ENCODE peak calls at places on chromosomes 1 and 21, in eight cellular contexts. One of them, this sample, is unnamed.

GRCh38 chr1:172477741-172478140 is 33.9 kb upstream of the PIGC start:
- DNase-seq in activated CD8-positive, alpha-beta T cell treated with anti-CD3 and anti-CD28 coated beads for 36 hours: no peak
- DNase-seq in mucosa of descending colon: no peak
- DNase-seq in bronchial epithelial cell: no peak
- DNase-seq in epithelial cell of proximal tubule: no peak
- DNase-seq in cardiac muscle cell: no peak
- DNase-seq in epithelial cell of esophagus: no peak
- DNase-seq in heart right ventricle: no peak
- DNase-seq in this sample: no peak

GRCh38 chr1:170666661-170667060 is 2.7 kb downstream of the PRRX1 start:
- DNase-seq in cardiac muscle cell: no peak
- DNase-seq in bronchial epithelial cell: no peak
- DNase-seq in mucosa of descending colon: no peak
- DNase-seq in epithelial cell of proximal tubule: no peak
- DNase-seq in heart right ventricle: peak; percentile 26
- DNase-seq in activated CD8-positive, alpha-beta T cell treated with anti-CD3 and anti-CD28 coated beads for 36 hours: no peak
- DNase-seq in epithelial cell of esophagus: no peak
- DNase-seq in this sample: peak; percentile 30

GRCh38 chr1:5882367-5883128 is 109.7 kb downstream of the NPHP4 start:
- DNase-seq in epithelial cell of esophagus: no peak
- DNase-seq in heart right ventricle: no peak
- DNase-seq in cardiac muscle cell: no peak
- DNase-seq in activated CD8-positive, alpha-beta T cell treated with anti-CD3 and anti-CD28 coated beads for 36 hours: no peak
- DNase-seq in mucosa of descending colon: no peak
- DNase-seq in bronchial epithelial cell: no peak
- DNase-seq in epithelial cell of proximal tubule: no peak
- DNase-seq in this sample: no peak

GRCh38 chr1:39158330-39159086 is 46.0 kb upstream of the MACF1 start:
- DNase-seq in cardiac muscle cell: peak; percentile 55
- DNase-seq in mucosa of descending colon: peak; percentile 76
- DNase-seq in activated CD8-positive, alpha-beta T cell treated with anti-CD3 and anti-CD28 coated beads for 36 hours: peak; percentile 8
- DNase-seq in heart right ventricle: no peak
- DNase-seq in epithelial cell of proximal tubule: peak; percentile 85
- DNase-seq in epithelial cell of esophagus: peak; percentile 69
- DNase-seq in bronchial epithelial cell: peak; percentile 77
- DNase-seq in this sample: no peak

GRCh38 chr1:9909222-9910046 is 635 bp downstream of the CTNNBIP1 start:
- DNase-seq in mucosa of descending colon: peak; percentile 71
- DNase-seq in epithelial cell of esophagus: peak; percentile 74
- DNase-seq in epithelial cell of proximal tubule: no peak
- DNase-seq in cardiac muscle cell: no peak
- DNase-seq in bronchial epithelial cell: peak; percentile 70
- DNase-seq in activated CD8-positive, alpha-beta T cell treated with anti-CD3 and anti-CD28 coated beads for 36 hours: peak; percentile 78
- DNase-seq in heart right ventricle: peak; percentile 42
- DNase-seq in this sample: no peak

GRCh38 chr21:36419996-36420395 is 34.8 kb downstream of the CHAF1B start:
- DNase-seq in epithelial cell of proximal tubule: no peak
- DNase-seq in heart right ventricle: peak; percentile 74
- DNase-seq in cardiac muscle cell: peak; percentile 89
- DNase-seq in bronchial epithelial cell: peak; percentile 80
- DNase-seq in epithelial cell of esophagus: peak; percentile 91
- DNase-seq in mucosa of descending colon: peak; percentile 75
- DNase-seq in activated CD8-positive, alpha-beta T cell treated with anti-CD3 and anti-CD28 coated beads for 36 hours: peak; percentile 62
- DNase-seq in this sample: peak; percentile 86

GRCh38 chr1:88983791-88984552 is 8.5 kb downstream of the KYAT3 start:
- DNase-seq in epithelial cell of esophagus: peak; percentile 73
- DNase-seq in bronchial epithelial cell: peak; percentile 68
- DNase-seq in cardiac muscle cell: peak; percentile 51
- DNase-seq in heart right ventricle: no peak
- DNase-seq in epithelial cell of proximal tubule: no peak
- DNase-seq in mucosa of descending colon: peak; percentile 36
- DNase-seq in activated CD8-positive, alpha-beta T cell treated with anti-CD3 and anti-CD28 coated beads for 36 hours: peak; percentile 48
- DNase-seq in this sample: peak; percentile 36

GRCh38 chr1:25820247-25821111 is 725 bp downstream of the MTFR1L start:
- DNase-seq in cardiac muscle cell: peak; percentile 71
- DNase-seq in epithelial cell of proximal tubule: no peak
- DNase-seq in mucosa of descending colon: peak; percentile 78
- DNase-seq in heart right ventricle: no peak
- DNase-seq in activated CD8-positive, alpha-beta T cell treated with anti-CD3 and anti-CD28 coated beads for 36 hours: peak; percentile 88
- DNase-seq in bronchial epithelial cell: peak; percentile 70
- DNase-seq in epithelial cell of esophagus: peak; percentile 81
- DNase-seq in this sample: peak; percentile 89

GRCh38 chr1:214026985-214027384 is 39.2 kb downstream of the PROX1 start:
- DNase-seq in mucosa of descending colon: no peak
- DNase-seq in heart right ventricle: no peak
- DNase-seq in epithelial cell of proximal tubule: no peak
- DNase-seq in cardiac muscle cell: no peak
- DNase-seq in activated CD8-positive, alpha-beta T cell treated with anti-CD3 and anti-CD28 coated beads for 36 hours: no peak
- DNase-seq in epithelial cell of esophagus: no peak
- DNase-seq in bronchial epithelial cell: no peak
- DNase-seq in this sample: no peak

GRCh38 chr1:163168053-163168452 is 34.7 kb downstream of the RGS5 start:
- DNase-seq in mucosa of descending colon: no peak
- DNase-seq in epithelial cell of esophagus: peak; percentile 84
- DNase-seq in heart right ventricle: no peak
- DNase-seq in activated CD8-positive, alpha-beta T cell treated with anti-CD3 and anti-CD28 coated beads for 36 hours: no peak
- DNase-seq in cardiac muscle cell: no peak
- DNase-seq in epithelial cell of proximal tubule: peak; percentile 87
- DNase-seq in bronchial epithelial cell: peak; percentile 95
- DNase-seq in this sample: no peak

GRCh38 chr1:206685256-206685748 is 597 bp downstream of the MAPKAPK2 start:
- DNase-seq in epithelial cell of proximal tubule: no peak
- DNase-seq in activated CD8-positive, alpha-beta T cell treated with anti-CD3 and anti-CD28 coated beads for 36 hours: peak; percentile 65
- DNase-seq in bronchial epithelial cell: no peak
- DNase-seq in heart right ventricle: peak; percentile 47
- DNase-seq in mucosa of descending colon: peak; percentile 68
- DNase-seq in epithelial cell of esophagus: peak; percentile 24
- DNase-seq in cardiac muscle cell: peak; percentile 58
- DNase-seq in this sample: peak; percentile 57

GRCh38 chr1:40662864-40663263 is 2.6 kb downstream of the RIMS3 start:
- DNase-seq in cardiac muscle cell: no peak
- DNase-seq in activated CD8-positive, alpha-beta T cell treated with anti-CD3 and anti-CD28 coated beads for 36 hours: peak; percentile 66
- DNase-seq in mucosa of descending colon: no peak
- DNase-seq in heart right ventricle: no peak
- DNase-seq in epithelial cell of proximal tubule: no peak
- DNase-seq in epithelial cell of esophagus: peak; percentile 57
- DNase-seq in bronchial epithelial cell: peak; percentile 58
- DNase-seq in this sample: no peak

GRCh38 chr21:43864313-43864805 is 664 bp upstream of the AGPAT3 start:
- DNase-seq in epithelial cell of proximal tubule: no peak
- DNase-seq in epithelial cell of esophagus: peak; percentile 56
- DNase-seq in cardiac muscle cell: peak; percentile 37
- DNase-seq in bronchial epithelial cell: no peak
- DNase-seq in mucosa of descending colon: peak; percentile 86
- DNase-seq in activated CD8-positive, alpha-beta T cell treated with anti-CD3 and anti-CD28 coated beads for 36 hours: peak; percentile 51
- DNase-seq in heart right ventricle: peak; percentile 52
- DNase-seq in this sample: peak; percentile 66

GRCh38 chr1:229165327-229165726 is 105.6 kb upstream of the RAB4A start:
- DNase-seq in cardiac muscle cell: no peak
- DNase-seq in epithelial cell of esophagus: no peak
- DNase-seq in bronchial epithelial cell: no peak
- DNase-seq in mucosa of descending colon: no peak
- DNase-seq in activated CD8-positive, alpha-beta T cell treated with anti-CD3 and anti-CD28 coated beads for 36 hours: peak; percentile 18
- DNase-seq in epithelial cell of proximal tubule: no peak
- DNase-seq in heart right ventricle: no peak
- DNase-seq in this sample: no peak

GRCh38 chr1:91555074-91555730 is 54.6 kb downstream of the CDC7 start:
- DNase-seq in heart right ventricle: no peak
- DNase-seq in activated CD8-positive, alpha-beta T cell treated with anti-CD3 and anti-CD28 coated beads for 36 hours: no peak
- DNase-seq in epithelial cell of proximal tubule: no peak
- DNase-seq in epithelial cell of esophagus: no peak
- DNase-seq in bronchial epithelial cell: peak; percentile 37
- DNase-seq in mucosa of descending colon: no peak
- DNase-seq in cardiac muscle cell: no peak
- DNase-seq in this sample: no peak
- TF ChIP-seq CTCF in heart right ventricle: no peak
- TF ChIP-seq CTCF in activated CD8-positive, alpha-beta T cell treated with anti-CD3 and anti-CD28 coated beads for 36 hours: no peak
- TF ChIP-seq CTCF in epithelial cell of proximal tubule: peak; percentile 39
- TF ChIP-seq CTCF in epithelial cell of esophagus: no peak
- TF ChIP-seq CTCF in bronchial epithelial cell: no peak
- TF ChIP-seq CTCF in mucosa of descending colon: no peak
- TF ChIP-seq CTCF in cardiac muscle cell: no peak
- TF ChIP-seq CTCF in this sample: no peak

GRCh38 chr1:93681549-93682412 is at the start of gene BCAR3:
- DNase-seq in cardiac muscle cell: peak; percentile 75
- DNase-seq in bronchial epithelial cell: peak; percentile 66
- DNase-seq in mucosa of descending colon: peak; percentile 80
- DNase-seq in epithelial cell of esophagus: peak; percentile 84
- DNase-seq in heart right ventricle: peak; percentile 82
- DNase-seq in activated CD8-positive, alpha-beta T cell treated with anti-CD3 and anti-CD28 coated beads for 36 hours: peak; percentile 21
- DNase-seq in epithelial cell of proximal tubule: no peak
- DNase-seq in this sample: peak; percentile 80
- TF ChIP-seq CTCF in cardiac muscle cell: peak; percentile 23
- TF ChIP-seq CTCF in bronchial epithelial cell: peak; percentile 28
- TF ChIP-seq CTCF in mucosa of descending colon: no peak
- TF ChIP-seq CTCF in epithelial cell of esophagus: peak; percentile 10
- TF ChIP-seq CTCF in heart right ventricle: peak; percentile 14
- TF ChIP-seq CTCF in activated CD8-positive, alpha-beta T cell treated with anti-CD3 and anti-CD28 coated beads for 36 hours: no peak
- TF ChIP-seq CTCF in epithelial cell of proximal tubule: peak; percentile 35
- TF ChIP-seq CTCF in this sample: peak; percentile 48

GRCh38 chr1:178266619-178267066 is 172.7 kb downstream of the RASAL2 start:
- DNase-seq in activated CD8-positive, alpha-beta T cell treated with anti-CD3 and anti-CD28 coated beads for 36 hours: no peak
- DNase-seq in epithelial cell of esophagus: no peak
- DNase-seq in mucosa of descending colon: no peak
- DNase-seq in epithelial cell of proximal tubule: no peak
- DNase-seq in cardiac muscle cell: no peak
- DNase-seq in bronchial epithelial cell: no peak
- DNase-seq in heart right ventricle: no peak
- DNase-seq in this sample: no peak
- TF ChIP-seq CTCF in activated CD8-positive, alpha-beta T cell treated with anti-CD3 and anti-CD28 coated beads for 36 hours: no peak
- TF ChIP-seq CTCF in epithelial cell of esophagus: no peak
- TF ChIP-seq CTCF in mucosa of descending colon: no peak
- TF ChIP-seq CTCF in epithelial cell of proximal tubule: no peak
- TF ChIP-seq CTCF in cardiac muscle cell: no peak
- TF ChIP-seq CTCF in bronchial epithelial cell: no peak
- TF ChIP-seq CTCF in heart right ventricle: no peak
- TF ChIP-seq CTCF in this sample: no peak

DNA sequence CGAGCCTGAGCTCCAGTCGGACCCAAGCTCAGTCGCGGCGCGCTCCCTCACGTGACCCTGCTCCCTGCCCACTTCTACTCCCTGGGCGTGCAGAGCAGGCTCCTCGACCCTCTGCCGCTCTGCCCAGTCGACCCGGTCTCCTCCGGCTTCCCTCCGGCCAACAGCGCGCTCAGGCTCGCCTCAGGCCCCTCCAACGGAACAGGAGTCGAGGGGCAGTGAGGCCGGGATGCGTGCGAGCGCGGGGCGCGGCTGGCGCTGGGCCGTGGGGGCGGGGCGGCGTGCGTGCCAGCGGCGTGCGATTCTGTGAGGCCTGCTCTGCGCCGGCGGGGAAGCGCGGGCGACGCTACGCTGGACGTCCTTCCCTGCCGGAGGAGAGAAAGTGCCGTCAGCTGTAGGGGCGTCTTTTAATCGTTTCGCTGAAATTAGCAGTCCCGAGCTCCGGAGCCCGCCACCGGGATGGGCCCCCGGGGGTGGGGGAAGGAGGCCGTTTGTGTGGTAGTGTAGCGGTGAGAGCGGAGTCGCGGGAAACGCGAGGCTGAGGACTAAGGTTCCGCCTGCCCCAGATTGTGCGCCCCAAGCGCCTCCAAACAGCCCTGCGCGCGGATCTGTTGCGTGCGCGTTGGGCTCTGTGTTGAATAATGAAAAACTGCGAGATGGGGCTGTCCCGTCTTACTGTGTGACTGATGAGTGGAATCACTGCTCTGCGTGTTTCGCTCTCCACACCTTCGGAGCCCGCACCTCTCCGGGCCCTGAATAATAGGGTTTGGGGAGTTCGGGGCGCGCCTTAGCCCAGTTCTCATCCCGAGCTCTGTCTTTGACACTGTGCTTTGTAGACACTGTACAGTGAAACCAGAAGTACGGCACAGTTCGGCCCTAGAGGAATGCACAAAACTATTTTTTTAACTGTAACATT is at the start of gene ACBD6:
- DNase-seq in epithelial cell of esophagus: peak; percentile 89
- DNase-seq in mucosa of descending colon: peak; percentile 90
- DNase-seq in epithelial cell of proximal tubule: no peak
- DNase-seq in activated CD8-positive, alpha-beta T cell treated with anti-CD3 and anti-CD28 coated beads for 36 hours: peak; percentile 92
- DNase-seq in bronchial epithelial cell: peak; percentile 70
- DNase-seq in heart right ventricle: peak; percentile 83
- DNase-seq in cardiac muscle cell: peak; percentile 87
- DNase-seq in this sample: peak; percentile 91
- TF ChIP-seq CTCF in epithelial cell of esophagus: peak; percentile 31
- TF ChIP-seq CTCF in mucosa of descending colon: no peak
- TF ChIP-seq CTCF in epithelial cell of proximal tubule: peak; percentile 2
- TF ChIP-seq CTCF in activated CD8-positive, alpha-beta T cell treated with anti-CD3 and anti-CD28 coated beads for 36 hours: no peak
- TF ChIP-seq CTCF in bronchial epithelial cell: no peak
- TF ChIP-seq CTCF in heart right ventricle: no peak
- TF ChIP-seq CTCF in cardiac muscle cell: peak; percentile 21
- TF ChIP-seq CTCF in this sample: no peak

GRCh38 chr1:155254228-155254713 is 1.0 kb downstream of the ENTREP3 start:
- DNase-seq in epithelial cell of proximal tubule: no peak
- DNase-seq in epithelial cell of esophagus: no peak
- DNase-seq in activated CD8-positive, alpha-beta T cell treated with anti-CD3 and anti-CD28 coated beads for 36 hours: no peak
- DNase-seq in mucosa of descending colon: no peak
- DNase-seq in cardiac muscle cell: no peak
- DNase-seq in heart right ventricle: no peak
- DNase-seq in bronchial epithelial cell: no peak
- DNase-seq in this sample: no peak

GRCh38 chr1:155256101-155256852 is 994 bp upstream of the ENTREP3 start:
- DNase-seq in mucosa of descending colon: no peak
- DNase-seq in activated CD8-positive, alpha-beta T cell treated with anti-CD3 and anti-CD28 coated beads for 36 hours: no peak
- DNase-seq in cardiac muscle cell: no peak
- DNase-seq in heart right ventricle: no peak
- DNase-seq in epithelial cell of esophagus: peak; percentile 38
- DNase-seq in bronchial epithelial cell: no peak
- DNase-seq in epithelial cell of proximal tubule: no peak
- DNase-seq in this sample: no peak

GRCh38 chr1:155255243-155256100 is at the start of gene ENTREP3:
- DNase-seq in cardiac muscle cell: peak; percentile 93
- DNase-seq in epithelial cell of esophagus: peak; percentile 78
- DNase-seq in heart right ventricle: peak; percentile 91
- DNase-seq in epithelial cell of proximal tubule: no peak
- DNase-seq in activated CD8-positive, alpha-beta T cell treated with anti-CD3 and anti-CD28 coated beads for 36 hours: peak; percentile 88
- DNase-seq in bronchial epithelial cell: peak; percentile 62
- DNase-seq in mucosa of descending colon: peak; percentile 93
- DNase-seq in this sample: peak; percentile 96

GRCh38 chr1:155253797-155254196 is 1.5 kb downstream of the ENTREP3 start:
- DNase-seq in mucosa of descending colon: no peak
- DNase-seq in epithelial cell of proximal tubule: no peak
- DNase-seq in bronchial epithelial cell: no peak
- DNase-seq in cardiac muscle cell: no peak
- DNase-seq in epithelial cell of esophagus: peak; percentile 44
- DNase-seq in activated CD8-positive, alpha-beta T cell treated with anti-CD3 and anti-CD28 coated beads for 36 hours: no peak
- DNase-seq in heart right ventricle: no peak
- DNase-seq in this sample: no peak

GRCh38 chr1:155254714-155255242 is 505 bp downstream of the ENTREP3 start:
- DNase-seq in epithelial cell of esophagus: no peak
- DNase-seq in epithelial cell of proximal tubule: no peak
- DNase-seq in activated CD8-positive, alpha-beta T cell treated with anti-CD3 and anti-CD28 coated beads for 36 hours: no peak
- DNase-seq in mucosa of descending colon: peak; percentile 62
- DNase-seq in heart right ventricle: peak; percentile 52
- DNase-seq in bronchial epithelial cell: no peak
- DNase-seq in cardiac muscle cell: no peak
- DNase-seq in this sample: no peak
- TF ChIP-seq CTCF in epithelial cell of esophagus: no peak
- TF ChIP-seq CTCF in epithelial cell of proximal tubule: no peak
- TF ChIP-seq CTCF in activated CD8-positive, alpha-beta T cell treated with anti-CD3 and anti-CD28 coated beads for 36 hours: no peak
- TF ChIP-seq CTCF in mucosa of descending colon: no peak
- TF ChIP-seq CTCF in heart right ventricle: no peak
- TF ChIP-seq CTCF in bronchial epithelial cell: no peak
- TF ChIP-seq CTCF in cardiac muscle cell: no peak
- TF ChIP-seq CTCF in this sample: no peak